ENCODE peak calls at places on chromosomes 11 and 22, in nine cellular contexts. One of them, this sample, is unnamed.

GRCh38 chr22:49951986-49952896 is 8.3 kb upstream of the PIM3 start:
- DNase-seq in neural progenitor cell: no peak
- DNase-seq in colonic mucosa: no peak
- DNase-seq in left ventricle myocardium inferior: no peak
- DNase-seq in tibial nerve: no peak
- DNase-seq in naive thymus-derived CD4-positive, alpha-beta T cell: no peak
- DNase-seq in neuronal stem cell: no peak
- DNase-seq in adipocyte: peak; percentile 56
- DNase-seq in fibroblast of lung: peak; percentile 33
- DNase-seq in this sample: no peak

GRCh38 chr11:65424200-65425104 is 1.9 kb downstream of the NEAT1 start:
- DNase-seq in neural progenitor cell: no peak
- DNase-seq in adipocyte: peak; percentile 67
- DNase-seq in neuronal stem cell: no peak
- DNase-seq in fibroblast of lung: peak; percentile 63
- DNase-seq in colonic mucosa: peak; percentile 70
- DNase-seq in left ventricle myocardium inferior: peak; percentile 50
- DNase-seq in naive thymus-derived CD4-positive, alpha-beta T cell: peak; percentile 76
- DNase-seq in tibial nerve: no peak
- DNase-seq in this sample: peak; percentile 42

GRCh38 chr11:44223261-44223660 is 86.7 kb downstream of the ALX4 start:
- DNase-seq in left ventricle myocardium inferior: no peak
- DNase-seq in naive thymus-derived CD4-positive, alpha-beta T cell: no peak
- DNase-seq in neuronal stem cell: no peak
- DNase-seq in tibial nerve: no peak
- DNase-seq in fibroblast of lung: no peak
- DNase-seq in adipocyte: peak; percentile 64
- DNase-seq in neural progenitor cell: no peak
- DNase-seq in colonic mucosa: no peak
- DNase-seq in this sample: no peak

GRCh38 chr22:24937114-24937513 is 9.4 kb downstream of the LHFPL7 start:
- DNase-seq in neuronal stem cell: no peak
- DNase-seq in neural progenitor cell: peak; percentile 33
- DNase-seq in tibial nerve: no peak
- DNase-seq in left ventricle myocardium inferior: no peak
- DNase-seq in naive thymus-derived CD4-positive, alpha-beta T cell: no peak
- DNase-seq in fibroblast of lung: no peak
- DNase-seq in adipocyte: peak; percentile 7
- DNase-seq in colonic mucosa: no peak
- DNase-seq in this sample: peak; percentile 34

GRCh38 chr11:93817426-93818348 is 32.7 kb downstream of the VSTM5 start:
- DNase-seq in left ventricle myocardium inferior: no peak
- DNase-seq in adipocyte: no peak
- DNase-seq in tibial nerve: no peak
- DNase-seq in neural progenitor cell: no peak
- DNase-seq in colonic mucosa: no peak
- DNase-seq in fibroblast of lung: no peak
- DNase-seq in neuronal stem cell: no peak
- DNase-seq in naive thymus-derived CD4-positive, alpha-beta T cell: no peak
- DNase-seq in this sample: peak; percentile 26

GRCh38 chr22:42270178-42270511 is 308 bp downstream of the TCF20 start:
- DNase-seq in naive thymus-derived CD4-positive, alpha-beta T cell: no peak
- DNase-seq in neuronal stem cell: no peak
- DNase-seq in left ventricle myocardium inferior: no peak
- DNase-seq in colonic mucosa: no peak
- DNase-seq in neural progenitor cell: no peak
- DNase-seq in fibroblast of lung: no peak
- DNase-seq in tibial nerve: no peak
- DNase-seq in adipocyte: no peak
- DNase-seq in this sample: no peak

GRCh38 chr11:123640677-123641494 is 13.5 kb downstream of the SCN3B start:
- DNase-seq in left ventricle myocardium inferior: peak; percentile 29
- DNase-seq in fibroblast of lung: peak; percentile 29
- DNase-seq in colonic mucosa: peak; percentile 37
- DNase-seq in neuronal stem cell: peak; percentile 61
- DNase-seq in tibial nerve: no peak
- DNase-seq in adipocyte: peak; percentile 62
- DNase-seq in neural progenitor cell: peak; percentile 71
- DNase-seq in naive thymus-derived CD4-positive, alpha-beta T cell: peak; percentile 56
- DNase-seq in this sample: peak; percentile 67

GRCh38 chr11:66531841-66532240 is 14.0 kb downstream of the ZDHHC24 start:
- DNase-seq in naive thymus-derived CD4-positive, alpha-beta T cell: no peak
- DNase-seq in fibroblast of lung: no peak
- DNase-seq in neural progenitor cell: no peak
- DNase-seq in colonic mucosa: no peak
- DNase-seq in tibial nerve: no peak
- DNase-seq in left ventricle myocardium inferior: no peak
- DNase-seq in neuronal stem cell: no peak
- DNase-seq in adipocyte: no peak
- DNase-seq in this sample: no peak

GRCh38 chr11:70352601-70353000 is 45.7 kb upstream of the CTTN start:
- DNase-seq in neural progenitor cell: no peak
- DNase-seq in tibial nerve: no peak
- DNase-seq in colonic mucosa: no peak
- DNase-seq in adipocyte: no peak
- DNase-seq in fibroblast of lung: no peak
- DNase-seq in neuronal stem cell: no peak
- DNase-seq in naive thymus-derived CD4-positive, alpha-beta T cell: no peak
- DNase-seq in left ventricle myocardium inferior: no peak
- DNase-seq in this sample: no peak

GRCh38 chr11:130655308-130655707 is 206.9 kb downstream of the ADAMTS15 start:
- DNase-seq in colonic mucosa: no peak
- DNase-seq in neuronal stem cell: no peak
- DNase-seq in fibroblast of lung: no peak
- DNase-seq in adipocyte: no peak
- DNase-seq in tibial nerve: no peak
- DNase-seq in left ventricle myocardium inferior: no peak
- DNase-seq in neural progenitor cell: no peak
- DNase-seq in naive thymus-derived CD4-positive, alpha-beta T cell: no peak
- DNase-seq in this sample: no peak

GRCh38 chr11:133007020-133007584 is 525.2 kb downstream of the OPCML start:
- DNase-seq in neuronal stem cell: no peak
- DNase-seq in tibial nerve: no peak
- DNase-seq in neural progenitor cell: no peak
- DNase-seq in colonic mucosa: no peak
- DNase-seq in naive thymus-derived CD4-positive, alpha-beta T cell: no peak
- DNase-seq in fibroblast of lung: no peak
- DNase-seq in left ventricle myocardium inferior: no peak
- DNase-seq in adipocyte: no peak
- DNase-seq in this sample: no peak

GRCh38 chr11:10275714-10276113 is 18.3 kb downstream of the SBF2 start:
- DNase-seq in naive thymus-derived CD4-positive, alpha-beta T cell: no peak
- DNase-seq in neuronal stem cell: no peak
- DNase-seq in neural progenitor cell: no peak
- DNase-seq in adipocyte: peak; percentile 66
- DNase-seq in left ventricle myocardium inferior: no peak
- DNase-seq in tibial nerve: no peak
- DNase-seq in colonic mucosa: no peak
- DNase-seq in fibroblast of lung: no peak
- DNase-seq in this sample: no peak

GRCh38 chr11:44774736-44775135 is 48.0 kb downstream of the TSPAN18 start:
- DNase-seq in colonic mucosa: no peak
- DNase-seq in adipocyte: no peak
- DNase-seq in tibial nerve: no peak
- DNase-seq in left ventricle myocardium inferior: no peak
- DNase-seq in naive thymus-derived CD4-positive, alpha-beta T cell: no peak
- DNase-seq in neuronal stem cell: no peak
- DNase-seq in fibroblast of lung: no peak
- DNase-seq in neural progenitor cell: no peak
- DNase-seq in this sample: no peak

GRCh38 chr11:74253361-74253760 is 58.1 kb downstream of the P4HA3 start:
- DNase-seq in neuronal stem cell: no peak
- DNase-seq in colonic mucosa: no peak
- DNase-seq in naive thymus-derived CD4-positive, alpha-beta T cell: no peak
- DNase-seq in tibial nerve: no peak
- DNase-seq in adipocyte: no peak
- DNase-seq in left ventricle myocardium inferior: no peak
- DNase-seq in fibroblast of lung: no peak
- DNase-seq in neural progenitor cell: no peak
- DNase-seq in this sample: no peak

GRCh38 chr11:132125855-132126841 is 755.7 kb downstream of the NTM start:
- DNase-seq in fibroblast of lung: peak; percentile 34
- DNase-seq in adipocyte: peak; percentile 59
- DNase-seq in naive thymus-derived CD4-positive, alpha-beta T cell: no peak
- DNase-seq in neural progenitor cell: peak; percentile 52
- DNase-seq in neuronal stem cell: peak; percentile 30
- DNase-seq in colonic mucosa: no peak
- DNase-seq in tibial nerve: no peak
- DNase-seq in left ventricle myocardium inferior: no peak
- DNase-seq in this sample: no peak

GRCh38 chr22:21563912-21564311 is 3.6 kb upstream of the UBE2L3 start:
- DNase-seq in left ventricle myocardium inferior: no peak
- DNase-seq in colonic mucosa: no peak
- DNase-seq in fibroblast of lung: no peak
- DNase-seq in tibial nerve: no peak
- DNase-seq in naive thymus-derived CD4-positive, alpha-beta T cell: no peak
- DNase-seq in neuronal stem cell: no peak
- DNase-seq in adipocyte: no peak
- DNase-seq in neural progenitor cell: no peak
- DNase-seq in this sample: no peak

GRCh38 chr11:2270322-2271076 is at the start of gene ASCL2:
- DNase-seq in colonic mucosa: peak; percentile 33
- DNase-seq in fibroblast of lung: no peak
- DNase-seq in adipocyte: no peak
- DNase-seq in left ventricle myocardium inferior: no peak
- DNase-seq in neural progenitor cell: peak; percentile 40
- DNase-seq in naive thymus-derived CD4-positive, alpha-beta T cell: no peak
- DNase-seq in neuronal stem cell: no peak
- DNase-seq in tibial nerve: no peak
- DNase-seq in this sample: no peak

GRCh38 chr11:123313261-123313660 is 116.8 kb upstream of the GRAMD1B start:
- DNase-seq in naive thymus-derived CD4-positive, alpha-beta T cell: no peak
- DNase-seq in fibroblast of lung: no peak
- DNase-seq in neural progenitor cell: peak; percentile 44
- DNase-seq in colonic mucosa: no peak
- DNase-seq in tibial nerve: no peak
- DNase-seq in adipocyte: no peak
- DNase-seq in neuronal stem cell: no peak
- DNase-seq in left ventricle myocardium inferior: no peak
- DNase-seq in this sample: no peak

GRCh38 chr22:42227435-42227834 is 43.0 kb downstream of the TCF20 start:
- DNase-seq in neural progenitor cell: no peak
- DNase-seq in left ventricle myocardium inferior: no peak
- DNase-seq in neuronal stem cell: no peak
- DNase-seq in colonic mucosa: no peak
- DNase-seq in naive thymus-derived CD4-positive, alpha-beta T cell: no peak
- DNase-seq in tibial nerve: no peak
- DNase-seq in fibroblast of lung: no peak
- DNase-seq in adipocyte: no peak
- DNase-seq in this sample: no peak

DNA sequence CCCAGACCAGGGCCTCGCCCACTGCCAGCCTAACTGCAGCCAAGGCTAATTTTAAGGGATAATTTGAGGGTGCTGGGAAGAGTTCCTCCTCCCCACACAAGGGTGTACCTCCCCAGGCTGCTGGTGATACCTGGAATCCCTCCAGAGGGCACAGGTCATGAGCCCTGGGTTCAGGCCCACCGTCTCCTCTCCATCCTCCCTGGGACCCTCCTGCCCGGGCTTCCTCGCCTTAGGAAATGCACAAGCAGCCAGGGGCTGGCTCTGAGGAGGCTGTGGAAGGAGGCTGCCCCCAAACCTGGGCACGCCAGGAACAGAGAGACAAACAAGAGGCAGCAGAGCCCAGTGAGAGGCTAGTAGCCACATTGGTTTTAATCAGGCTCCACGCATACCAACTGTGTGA is 16.6 kb upstream of the TSKU start:
- DNase-seq in neuronal stem cell: no peak
- DNase-seq in left ventricle myocardium inferior: no peak
- DNase-seq in fibroblast of lung: no peak
- DNase-seq in neural progenitor cell: no peak
- DNase-seq in adipocyte: no peak
- DNase-seq in colonic mucosa: no peak
- DNase-seq in naive thymus-derived CD4-positive, alpha-beta T cell: no peak
- DNase-seq in tibial nerve: no peak
- DNase-seq in this sample: no peak
- H3K4me1 ChIP-seq in neuronal stem cell: peaks cover 23% of the 10 kb centered on the region
- H3K4me1 ChIP-seq in left ventricle myocardium inferior: peaks cover 85% of the 10 kb centered on the region
- H3K4me1 ChIP-seq in fibroblast of lung: peaks cover 24% of the 10 kb centered on the region
- H3K4me1 ChIP-seq in neural progenitor cell: peaks cover 35% of the 10 kb centered on the region
- H3K4me1 ChIP-seq in adipocyte: peaks cover 53% of the 10 kb centered on the region
- H3K4me1 ChIP-seq in colonic mucosa: peaks cover 32% of the 10 kb centered on the region
- H3K4me1 ChIP-seq in naive thymus-derived CD4-positive, alpha-beta T cell: peaks cover 7% of the 10 kb centered on the region
- H3K4me1 ChIP-seq in tibial nerve: peaks cover 24% of the 10 kb centered on the region
- H3K4me1 ChIP-seq in this sample: peaks cover 8% of the 10 kb centered on the region

DNA sequence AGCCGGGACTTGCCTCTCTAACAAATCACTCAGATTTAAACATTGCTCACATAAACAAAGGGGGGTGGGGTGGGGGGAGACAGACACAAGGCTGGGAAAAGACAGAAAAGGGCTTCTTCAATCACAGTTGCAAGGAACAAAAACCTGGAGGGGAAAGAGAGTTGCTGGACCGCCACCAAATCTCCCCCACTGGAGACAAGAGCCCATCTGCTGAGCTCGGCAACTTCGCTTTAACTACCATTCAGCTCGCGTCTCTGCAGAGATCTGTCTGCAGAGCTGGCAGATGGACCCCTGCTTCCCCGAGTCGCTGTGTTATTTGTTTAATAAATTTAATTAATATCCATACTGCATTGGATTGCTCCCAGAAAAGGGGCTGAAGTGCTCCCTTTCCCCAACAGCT is 165.0 kb downstream of the RCN1 start:
- DNase-seq in neuronal stem cell: no peak
- DNase-seq in colonic mucosa: no peak
- DNase-seq in fibroblast of lung: peak; percentile 48
- DNase-seq in adipocyte: no peak
- DNase-seq in neural progenitor cell: peak; percentile 37
- DNase-seq in naive thymus-derived CD4-positive, alpha-beta T cell: no peak
- DNase-seq in left ventricle myocardium inferior: no peak
- DNase-seq in tibial nerve: no peak
- DNase-seq in this sample: peak; percentile 69
- H3K4me3 ChIP-seq in neuronal stem cell: no peak overlapping the region
- H3K4me3 ChIP-seq in colonic mucosa: no peak overlapping the region
- H3K4me3 ChIP-seq in fibroblast of lung: no peak overlapping the region
- H3K4me3 ChIP-seq in adipocyte: no peak overlapping the region
- H3K4me3 ChIP-seq in neural progenitor cell: no peak overlapping the region
- H3K4me3 ChIP-seq in naive thymus-derived CD4-positive, alpha-beta T cell: no peak overlapping the region
- H3K4me3 ChIP-seq in left ventricle myocardium inferior: no peak overlapping the region
- H3K4me3 ChIP-seq in tibial nerve: no peak overlapping the region
- H3K4me3 ChIP-seq in this sample: peak overlapping the region; percentile 40

GRCh38 chr11:129252621-129253020 is 60.5 kb upstream of the ARHGAP32 start:
- DNase-seq in fibroblast of lung: no peak
- DNase-seq in adipocyte: no peak
- DNase-seq in tibial nerve: no peak
- DNase-seq in colonic mucosa: no peak
- DNase-seq in left ventricle myocardium inferior: no peak
- DNase-seq in neural progenitor cell: peak; percentile 77
- DNase-seq in naive thymus-derived CD4-positive, alpha-beta T cell: no peak
- DNase-seq in neuronal stem cell: peak; percentile 26
- DNase-seq in this sample: no peak
- H3K4me1 ChIP-seq in fibroblast of lung: no peaks in the 10 kb centered on the region
- H3K4me1 ChIP-seq in adipocyte: peaks cover 25% of the 10 kb centered on the region
- H3K4me1 ChIP-seq in tibial nerve: no peaks in the 10 kb centered on the region
- H3K4me1 ChIP-seq in colonic mucosa: no peaks in the 10 kb centered on the region
- H3K4me1 ChIP-seq in left ventricle myocardium inferior: no peaks in the 10 kb centered on the region
- H3K4me1 ChIP-seq in neural progenitor cell: peaks cover 47% of the 10 kb centered on the region
- H3K4me1 ChIP-seq in naive thymus-derived CD4-positive, alpha-beta T cell: no peaks in the 10 kb centered on the region
- H3K4me1 ChIP-seq in neuronal stem cell: peaks cover 5% of the 10 kb centered on the region
- H3K4me1 ChIP-seq in this sample: no peaks in the 10 kb centered on the region

DNA sequence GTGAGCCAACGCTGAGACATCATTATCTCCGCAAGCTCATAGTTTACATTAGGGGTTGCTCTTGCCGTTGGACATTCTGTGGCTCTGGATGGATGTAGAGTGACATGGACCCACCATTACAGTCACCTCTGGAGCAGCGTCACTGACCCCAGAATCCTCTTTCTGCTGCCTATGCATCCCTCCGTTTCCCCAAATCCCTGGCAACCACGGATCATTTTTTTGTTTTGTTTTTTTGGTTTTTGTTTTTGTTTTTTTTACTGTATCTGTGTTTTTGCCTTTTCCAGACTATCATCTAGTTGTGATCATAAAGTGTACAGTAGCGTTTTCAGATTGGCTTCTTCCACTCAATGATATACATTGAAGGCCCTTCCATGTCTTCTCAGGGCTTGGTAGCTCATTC is 4.0 kb downstream of the PARVB start:
- DNase-seq in neural progenitor cell: no peak
- DNase-seq in adipocyte: no peak
- DNase-seq in neuronal stem cell: no peak
- DNase-seq in fibroblast of lung: no peak
- DNase-seq in colonic mucosa: no peak
- DNase-seq in tibial nerve: no peak
- DNase-seq in naive thymus-derived CD4-positive, alpha-beta T cell: no peak
- DNase-seq in left ventricle myocardium inferior: no peak
- DNase-seq in this sample: no peak
- H3K4me3 ChIP-seq in neural progenitor cell: no peak overlapping the region
- H3K4me3 ChIP-seq in adipocyte: no peak overlapping the region
- H3K4me3 ChIP-seq in neuronal stem cell: no peak overlapping the region
- H3K4me3 ChIP-seq in fibroblast of lung: no peak overlapping the region
- H3K4me3 ChIP-seq in colonic mucosa: no peak overlapping the region
- H3K4me3 ChIP-seq in tibial nerve: no peak overlapping the region
- H3K4me3 ChIP-seq in naive thymus-derived CD4-positive, alpha-beta T cell: no peak overlapping the region
- H3K4me3 ChIP-seq in left ventricle myocardium inferior: no peak overlapping the region
- H3K4me3 ChIP-seq in this sample: no peak overlapping the region